ENCODE peak calls at places on chromosome 11, in six cellular contexts. I is neuronal stem cell, G is IMR-90, L is H9, Y is mesenchymal stem cell, O is H1. W is an unnamed sample.
A peak's percentile ranks its signal among the peaks of the same experiment; 100 is the strongest.

GRCh38 chr11:66956689-66957290 is 1.4 kb downstream of the PC start:
- DNase-seq in G (peak; percentile 97), I (no peak), O (no peak), L (peak; percentile 47), Y (peak; percentile 92), W (peak; percentile 13)

GRCh38 chr11:79412761-79413160 is 28.1 kb downstream of the TENM4 start:
- DNase-seq in L (no peak), I (no peak), O (no peak), G (peak; percentile 18), Y (no peak), W (no peak)

GRCh38 chr11:78231962-78232459 is 43.3 kb downstream of the USP35 start:
- DNase-seq in I (no peak), Y (peak; percentile 58), G (peak; percentile 83), O (no peak), L (no peak), W (no peak)

GRCh38 chr11:75850787-75851186 is 35.8 kb downstream of the UVRAG start:
- DNase-seq in I (no peak), L (no peak), O (no peak), Y (peak; percentile 22), G (no peak), W (no peak)

GRCh38 chr11:47179655-47179991 is 2.9 kb upstream of the ARFGAP2 start:
- DNase-seq in I (peak; percentile 32), L (peak; percentile 76), G (peak; percentile 35), Y (peak; percentile 66), O (peak; percentile 65), W (peak; percentile 22)

GRCh38 chr11:44964526-44965209 is 14.0 kb upstream of the TP53I11 start:
- DNase-seq in Y (no peak), O (no peak), I (no peak), L (no peak), G (no peak), W (peak; percentile 50)

GRCh38 chr11:65726660-65727059 is 6.1 kb upstream of the RNASEH2C start:
- DNase-seq in Y (no peak), L (no peak), G (no peak), I (no peak), O (no peak), W (no peak)

GRCh38 chr11:123301696-123302400 is 106.8 kb upstream of the CLMP start:
- DNase-seq in L (peak; percentile 82), I (peak; percentile 73), Y (peak; percentile 48), O (peak; percentile 93), G (peak; percentile 11), W (peak; percentile 85)

GRCh38 chr11:110296226-110297081 is at the start of gene RDX:
- DNase-seq in G (peak; percentile 63), O (peak; percentile 84), I (peak; percentile 83), Y (peak; percentile 74), L (peak; percentile 89), W (peak; percentile 69)

GRCh38 chr11:12123177-12123576 is 12.8 kb downstream of the MICAL2 start:
- DNase-seq in I (no peak), O (no peak), G (peak; percentile 85), L (no peak), Y (peak; percentile 85), W (no peak)

GRCh38 chr11:123475478-123475877 is 45.4 kb downstream of the GRAMD1B start:
- DNase-seq in L (no peak), O (no peak), I (peak; percentile 42), G (peak; percentile 57), Y (peak; percentile 65), W (peak; percentile 77)

GRCh38 chr11:111555255-111555654 is 14.7 kb downstream of the LAYN start:
- DNase-seq in I (no peak), L (no peak), G (peak; percentile 79), O (no peak), Y (no peak), W (no peak)

GRCh38 chr11:106997241-106997640 is 21.0 kb downstream of the GUCY1A2 start:
- DNase-seq in L (no peak), G (no peak), I (no peak), Y (no peak), O (no peak), W (no peak)

GRCh38 chr11:67268684-67269268 is 2.5 kb downstream of the GRK2 start:
- DNase-seq in I (no peak), G (no peak), O (no peak), L (no peak), Y (no peak), W (no peak)

GRCh38 chr11:119092880-119093665 is 8.4 kb downstream of the HMBS start:
- DNase-seq in G (peak; percentile 42), I (no peak), Y (peak; percentile 19), L (no peak), O (no peak), W (no peak)

GRCh38 chr11:117409511-117409910 is 81.9 kb downstream of the CEP164 start:
- DNase-seq in O (no peak), G (no peak), I (no peak), L (peak; percentile 10), Y (no peak), W (no peak)

GRCh38 chr11:33329705-33330329 is 72.6 kb downstream of the HIPK3 start:
- DNase-seq in O (no peak), G (peak; percentile 72), I (no peak), L (no peak), Y (peak; percentile 70), W (peak; percentile 11)

GRCh38 chr11:57202282-57202681 is 20.5 kb downstream of the LRRC55 start:
- DNase-seq in L (no peak), I (no peak), G (no peak), O (no peak), Y (no peak), W (no peak)

GRCh38 chr11:1628506-1629325 is 859 bp upstream of the KRTAP5-5 start:
- DNase-seq in I (peak; percentile 64), L (peak; percentile 84), O (peak; percentile 93), Y (peak; percentile 30), G (peak; percentile 9), W (peak; percentile 36)

GRCh38 chr11:910589-911030 is at the start of gene CHID1:
- DNase-seq in I (peak; percentile 87), G (peak; percentile 67), Y (peak; percentile 71), O (peak; percentile 95), L (peak; percentile 93), W (peak; percentile 79)

GRCh38 chr11:119751281-119752060 is 22.5 kb upstream of the NECTIN1 start:
- DNase-seq in L (no peak), G (no peak), I (no peak), Y (no peak), O (no peak), W (no peak)

GRCh38 chr11:79543101-79543500 is 102.3 kb upstream of the TENM4 start:
- DNase-seq in G (no peak), L (no peak), Y (no peak), O (no peak), I (no peak), W (no peak)

GRCh38 chr11:124899376-124900145 is 1.9 kb upstream of the ROBO4 start:
- DNase-seq in I (no peak), G (no peak), Y (peak; percentile 33), L (peak; percentile 48), O (peak; percentile 41), W (no peak)

GRCh38 chr11:64343740-64344133 is 3.7 kb downstream of the CCDC88B start:
- DNase-seq in G (no peak), L (peak; percentile 64), I (no peak), Y (no peak), O (no peak), W (peak; percentile 32)

GRCh38 chr11:70389191-70389590 is 9.1 kb upstream of the CTTN start:
- DNase-seq in G (no peak), I (no peak), O (no peak), Y (no peak), L (no peak), W (no peak)

GRCh38 chr11:121304750-121305149 is 12.2 kb downstream of the SC5D start:
- DNase-seq in G (peak; percentile 45), O (no peak), L (no peak), I (no peak), Y (no peak), W (no peak)

GRCh38 chr11:64585150-64585549 is 5.9 kb upstream of the SLC22A12 start:
- DNase-seq in G (no peak), L (no peak), Y (no peak), I (no peak), O (no peak), W (no peak)

DNA sequence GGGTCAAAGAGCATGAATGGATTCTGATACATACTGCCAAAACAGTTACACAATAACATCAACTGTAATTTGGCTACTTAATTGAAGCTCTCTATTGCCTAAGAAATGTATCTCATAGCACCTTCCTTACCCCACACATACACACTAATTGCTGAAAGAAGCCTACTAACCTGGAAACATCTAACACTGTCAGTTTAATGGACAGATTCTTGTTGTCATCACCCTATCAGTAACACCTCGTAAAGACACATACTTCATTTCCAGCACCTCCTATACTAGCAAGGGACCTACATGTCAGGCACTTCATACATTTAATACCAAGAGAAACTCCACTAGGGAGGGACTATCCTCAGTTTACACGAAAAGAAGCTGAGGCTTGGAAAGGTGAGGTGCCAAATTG is 9.9 kb downstream of the NAP1L4 start:
- DNase-seq in L (no peak), G (no peak), Y (no peak), I (no peak), O (no peak), W (no peak)
- H3K14ac ChIP-seq in L (no peak overlapping the region), G (no peak overlapping the region), Y (no peak overlapping the region), I (no peak overlapping the region), O (no peak overlapping the region), W (no peak overlapping the region)

GRCh38 chr11:36411202-36411640 is 98.9 kb downstream of the TRAF6 start:
- DNase-seq in O (no peak), I (no peak), G (no peak), Y (no peak), L (no peak), W (peak; percentile 24)
- H3K4me1 ChIP-seq in O (no peaks in the 10 kb centered on the region), I (no peaks in the 10 kb centered on the region), G (peaks cover 23% of the 10 kb centered on the region), Y (peaks cover 13% of the 10 kb centered on the region), L (no peaks in the 10 kb centered on the region), W (peaks cover 19% of the 10 kb centered on the region)

DNA sequence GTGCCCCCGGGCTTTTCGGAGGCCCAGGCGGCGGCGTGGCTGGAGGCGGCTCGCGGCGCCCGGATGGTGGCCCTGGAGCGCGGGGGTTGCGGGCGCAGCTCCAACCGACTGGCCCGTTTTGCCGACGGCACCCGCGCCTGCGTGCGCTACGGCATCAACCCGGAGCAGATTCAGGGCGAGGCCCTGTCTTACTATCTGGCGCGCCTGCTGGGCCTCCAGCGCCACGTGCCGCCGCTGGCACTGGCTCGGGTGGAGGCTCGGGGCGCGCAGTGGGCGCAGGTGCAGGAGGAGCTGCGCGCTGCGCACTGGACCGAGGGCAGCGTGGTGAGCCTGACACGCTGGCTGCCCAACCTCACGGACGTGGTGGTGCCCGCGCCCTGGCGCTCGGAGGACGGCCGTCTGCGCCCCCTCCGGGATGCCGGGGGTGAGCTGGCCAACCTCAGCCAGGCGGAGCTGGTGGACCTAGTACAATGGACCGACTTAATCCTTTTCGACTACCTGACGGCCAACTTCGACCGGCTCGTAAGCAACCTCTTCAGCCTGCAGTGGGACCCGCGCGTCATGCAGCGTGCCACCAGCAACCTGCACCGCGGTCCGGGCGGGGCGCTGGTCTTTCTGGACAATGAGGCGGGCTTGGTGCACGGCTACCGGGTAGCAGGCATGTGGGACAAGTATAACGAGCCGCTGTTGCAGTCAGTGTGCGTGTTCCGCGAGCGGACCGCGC is 932 bp downstream of the FJX1 start:
- DNase-seq in Y (peak; percentile 67), I (peak; percentile 56), O (peak; percentile 73), L (peak; percentile 74), G (peak; percentile 37), W (peak; percentile 91)
- H3K4ac ChIP-seq in Y (peak overlapping the region; percentile 36), I (peak overlapping the region; percentile 77), O (peak overlapping the region; percentile 41), L (no peak overlapping the region), G (peak overlapping the region; percentile 94), W (peak overlapping the region; percentile 10)

DNA sequence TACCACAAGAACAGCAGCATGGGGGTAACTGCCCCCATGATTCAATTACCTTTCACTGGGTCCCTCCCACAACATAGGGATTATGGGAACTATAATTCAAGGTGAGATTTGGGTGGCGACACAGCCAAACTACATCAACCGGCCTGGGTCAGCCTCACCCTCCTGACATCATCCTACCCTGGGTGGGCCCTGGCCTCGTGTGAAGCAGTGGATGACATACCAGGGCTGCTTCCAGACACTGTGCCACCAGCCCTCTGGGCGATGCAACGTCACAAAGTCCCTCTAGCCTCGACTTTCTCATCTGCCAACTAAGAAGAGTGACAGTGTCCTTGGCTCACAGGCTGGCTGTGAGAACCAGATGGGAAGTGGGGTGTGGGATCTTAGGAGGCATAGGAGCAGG is 8.7 kb upstream of the TPCN2 start:
- DNase-seq in G (no peak), I (no peak), Y (no peak), O (no peak), L (no peak), W (no peak)
- H3K14ac ChIP-seq in G (peak overlapping the region; percentile 89), I (no peak overlapping the region), Y (no peak overlapping the region), O (no peak overlapping the region), L (no peak overlapping the region), W (no peak overlapping the region)